ENCODE peak calls at places on chromosomes 1 and 21, in eight cellular contexts. One of them, this sample, is unnamed.

GRCh38 chr1:214103778-214104177 is 116.0 kb downstream of the PROX1 start:
- DNase-seq in NB4: no peak
- DNase-seq in right lobe of liver: no peak
- DNase-seq in testis: no peak
- DNase-seq in K562: no peak
- DNase-seq in esophagus muscularis mucosa: no peak
- DNase-seq in IMR-90: no peak
- DNase-seq in sigmoid colon: no peak
- DNase-seq in this sample: no peak

GRCh38 chr1:219189021-219189824 is 15.5 kb downstream of the LYPLAL1 start:
- DNase-seq in esophagus muscularis mucosa: no peak
- DNase-seq in IMR-90: peak; percentile 83
- DNase-seq in testis: no peak
- DNase-seq in K562: peak; percentile 30
- DNase-seq in right lobe of liver: no peak
- DNase-seq in sigmoid colon: no peak
- DNase-seq in NB4: no peak
- DNase-seq in this sample: peak; percentile 19

GRCh38 chr21:40054403-40054802 is 187.2 kb downstream of the PCP4 start:
- DNase-seq in NB4: no peak
- DNase-seq in K562: no peak
- DNase-seq in esophagus muscularis mucosa: no peak
- DNase-seq in testis: no peak
- DNase-seq in IMR-90: no peak
- DNase-seq in right lobe of liver: no peak
- DNase-seq in sigmoid colon: peak; percentile 94
- DNase-seq in this sample: no peak

GRCh38 chr1:183239220-183239742 is 53.2 kb downstream of the LAMC2 start:
- DNase-seq in NB4: peak; percentile 39
- DNase-seq in sigmoid colon: no peak
- DNase-seq in esophagus muscularis mucosa: no peak
- DNase-seq in IMR-90: no peak
- DNase-seq in testis: no peak
- DNase-seq in K562: no peak
- DNase-seq in right lobe of liver: no peak
- DNase-seq in this sample: no peak

GRCh38 chr1:228650141-228650540 is 85.1 kb upstream of the RHOU start:
- DNase-seq in esophagus muscularis mucosa: no peak
- DNase-seq in testis: no peak
- DNase-seq in sigmoid colon: no peak
- DNase-seq in IMR-90: no peak
- DNase-seq in right lobe of liver: peak; percentile 18
- DNase-seq in NB4: no peak
- DNase-seq in K562: no peak
- DNase-seq in this sample: peak; percentile 10

GRCh38 chr1:168053681-168054080 is 83.0 kb downstream of the GPR161 start:
- DNase-seq in NB4: no peak
- DNase-seq in IMR-90: no peak
- DNase-seq in right lobe of liver: no peak
- DNase-seq in K562: no peak
- DNase-seq in testis: no peak
- DNase-seq in sigmoid colon: peak; percentile 50
- DNase-seq in esophagus muscularis mucosa: no peak
- DNase-seq in this sample: no peak

GRCh38 chr1:55015731-55016620 is 17.2 kb downstream of the BSND start:
- DNase-seq in K562: no peak
- DNase-seq in NB4: no peak
- DNase-seq in esophagus muscularis mucosa: no peak
- DNase-seq in right lobe of liver: no peak
- DNase-seq in IMR-90: peak; percentile 56
- DNase-seq in sigmoid colon: no peak
- DNase-seq in testis: no peak
- DNase-seq in this sample: no peak

GRCh38 chr1:70779571-70779970 is 268.0 kb downstream of the PTGER3 start:
- DNase-seq in testis: no peak
- DNase-seq in sigmoid colon: no peak
- DNase-seq in NB4: peak; percentile 40
- DNase-seq in esophagus muscularis mucosa: no peak
- DNase-seq in K562: no peak
- DNase-seq in IMR-90: peak; percentile 19
- DNase-seq in right lobe of liver: no peak
- DNase-seq in this sample: no peak

GRCh38 chr1:93963585-93963984 is 54.4 kb upstream of the GCLM start:
- DNase-seq in NB4: no peak
- DNase-seq in testis: no peak
- DNase-seq in right lobe of liver: peak; percentile 80
- DNase-seq in esophagus muscularis mucosa: no peak
- DNase-seq in sigmoid colon: no peak
- DNase-seq in IMR-90: no peak
- DNase-seq in K562: no peak
- DNase-seq in this sample: no peak

GRCh38 chr1:160017592-160017991 is 14.2 kb downstream of the PIGM start:
- DNase-seq in right lobe of liver: no peak
- DNase-seq in NB4: no peak
- DNase-seq in testis: no peak
- DNase-seq in IMR-90: no peak
- DNase-seq in esophagus muscularis mucosa: no peak
- DNase-seq in sigmoid colon: no peak
- DNase-seq in K562: no peak
- DNase-seq in this sample: no peak

GRCh38 chr1:179754031-179754624 is 11.0 kb downstream of the FAM163A start:
- DNase-seq in right lobe of liver: no peak
- DNase-seq in NB4: no peak
- DNase-seq in IMR-90: peak; percentile 87
- DNase-seq in esophagus muscularis mucosa: no peak
- DNase-seq in sigmoid colon: no peak
- DNase-seq in testis: no peak
- DNase-seq in K562: no peak
- DNase-seq in this sample: no peak

DNA sequence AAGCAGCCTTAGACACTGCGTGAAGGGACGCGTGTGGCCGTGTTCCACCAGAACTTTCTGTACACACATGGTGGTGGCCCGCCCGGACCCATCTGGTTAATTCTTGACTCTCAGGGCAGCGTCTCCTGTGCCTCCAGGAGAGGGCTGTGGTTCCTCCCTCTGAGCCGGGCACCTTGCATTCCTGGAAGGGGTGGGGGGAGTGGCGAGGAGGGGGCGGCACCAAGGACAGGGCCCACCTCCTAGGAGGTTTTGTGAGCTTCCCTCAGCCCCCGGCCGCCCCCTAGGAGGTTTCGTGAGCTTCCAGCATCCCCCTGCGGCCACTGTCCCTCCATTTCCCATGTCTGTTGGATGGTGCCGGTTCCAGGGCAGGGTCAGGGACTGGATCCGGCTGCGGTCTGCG is 28.9 kb downstream of the FAAP20 start:
- DNase-seq in IMR-90: no peak
- DNase-seq in esophagus muscularis mucosa: no peak
- DNase-seq in K562: no peak
- DNase-seq in right lobe of liver: no peak
- DNase-seq in testis: no peak
- DNase-seq in sigmoid colon: no peak
- DNase-seq in NB4: no peak
- DNase-seq in this sample: no peak
- TF ChIP-seq POLR2A in IMR-90: no peak
- TF ChIP-seq POLR2A in esophagus muscularis mucosa: no peak
- TF ChIP-seq POLR2A in K562: no peak
- TF ChIP-seq POLR2A in right lobe of liver: no peak
- TF ChIP-seq POLR2A in testis: no peak
- TF ChIP-seq POLR2A in sigmoid colon: no peak
- TF ChIP-seq POLR2A in NB4: no peak
- TF ChIP-seq POLR2A in this sample: no peak

GRCh38 chr1:77976433-77977076 is 2.3 kb downstream of the FUBP1 start:
- DNase-seq in NB4: peak; percentile 55
- DNase-seq in sigmoid colon: no peak
- DNase-seq in testis: no peak
- DNase-seq in right lobe of liver: no peak
- DNase-seq in IMR-90: no peak
- DNase-seq in K562: peak; percentile 22
- DNase-seq in esophagus muscularis mucosa: no peak
- DNase-seq in this sample: peak; percentile 27
- TF ChIP-seq POLR2A in NB4: no peak
- TF ChIP-seq POLR2A in sigmoid colon: no peak
- TF ChIP-seq POLR2A in testis: no peak
- TF ChIP-seq POLR2A in right lobe of liver: no peak
- TF ChIP-seq POLR2A in IMR-90: no peak
- TF ChIP-seq POLR2A in K562: no peak
- TF ChIP-seq POLR2A in esophagus muscularis mucosa: no peak
- TF ChIP-seq POLR2A in this sample: no peak

DNA sequence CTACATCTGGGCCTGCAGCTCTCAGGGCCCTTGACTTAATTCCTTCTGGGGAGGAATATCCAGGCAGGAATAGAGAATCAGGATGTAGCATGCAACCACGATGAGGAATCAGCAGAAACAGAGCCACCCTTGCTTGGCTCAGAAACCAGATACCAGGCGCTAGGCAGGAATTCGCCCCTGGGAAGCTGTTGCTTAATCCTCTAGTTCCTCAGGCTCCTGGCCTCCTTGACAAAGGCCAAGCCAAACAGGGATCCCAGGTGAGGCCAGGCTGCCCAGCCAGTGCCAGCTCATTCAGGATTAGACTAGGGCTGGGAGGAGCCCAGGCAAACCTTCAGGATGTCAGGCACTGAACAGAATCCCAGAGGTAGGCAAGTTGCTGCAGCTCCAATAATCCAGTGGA is 48.2 kb upstream of the IRF2BP2 start:
- DNase-seq in testis: no peak
- DNase-seq in right lobe of liver: peak; percentile 80
- DNase-seq in esophagus muscularis mucosa: peak; percentile 74
- DNase-seq in sigmoid colon: no peak
- DNase-seq in IMR-90: peak; percentile 73
- DNase-seq in NB4: no peak
- DNase-seq in K562: no peak
- DNase-seq in this sample: no peak
- TF ChIP-seq POLR2A in testis: no peak
- TF ChIP-seq POLR2A in right lobe of liver: no peak
- TF ChIP-seq POLR2A in esophagus muscularis mucosa: no peak
- TF ChIP-seq POLR2A in sigmoid colon: no peak
- TF ChIP-seq POLR2A in IMR-90: peak; percentile 17
- TF ChIP-seq POLR2A in NB4: no peak
- TF ChIP-seq POLR2A in K562: no peak
- TF ChIP-seq POLR2A in this sample: no peak

GRCh38 chr1:212182585-212182984 is 102.6 kb upstream of the PPP2R5A start:
- DNase-seq in IMR-90: no peak
- DNase-seq in esophagus muscularis mucosa: no peak
- DNase-seq in K562: no peak
- DNase-seq in sigmoid colon: no peak
- DNase-seq in NB4: no peak
- DNase-seq in testis: no peak
- DNase-seq in right lobe of liver: no peak
- DNase-seq in this sample: no peak

GRCh38 chr1:212189352-212189738 is 95.9 kb upstream of the PPP2R5A start:
- DNase-seq in NB4: no peak
- DNase-seq in testis: no peak
- DNase-seq in K562: no peak
- DNase-seq in IMR-90: no peak
- DNase-seq in esophagus muscularis mucosa: no peak
- DNase-seq in right lobe of liver: no peak
- DNase-seq in sigmoid colon: no peak
- DNase-seq in this sample: no peak

GRCh38 chr1:212188599-212189351 is 96.4 kb upstream of the PPP2R5A start:
- DNase-seq in esophagus muscularis mucosa: no peak
- DNase-seq in IMR-90: no peak
- DNase-seq in K562: no peak
- DNase-seq in right lobe of liver: no peak
- DNase-seq in NB4: peak; percentile 10
- DNase-seq in sigmoid colon: no peak
- DNase-seq in testis: no peak
- DNase-seq in this sample: no peak

GRCh38 chr1:212190169-212190568 is 95.0 kb upstream of the PPP2R5A start:
- DNase-seq in esophagus muscularis mucosa: no peak
- DNase-seq in IMR-90: no peak
- DNase-seq in testis: no peak
- DNase-seq in NB4: no peak
- DNase-seq in sigmoid colon: no peak
- DNase-seq in right lobe of liver: no peak
- DNase-seq in K562: no peak
- DNase-seq in this sample: no peak

DNA sequence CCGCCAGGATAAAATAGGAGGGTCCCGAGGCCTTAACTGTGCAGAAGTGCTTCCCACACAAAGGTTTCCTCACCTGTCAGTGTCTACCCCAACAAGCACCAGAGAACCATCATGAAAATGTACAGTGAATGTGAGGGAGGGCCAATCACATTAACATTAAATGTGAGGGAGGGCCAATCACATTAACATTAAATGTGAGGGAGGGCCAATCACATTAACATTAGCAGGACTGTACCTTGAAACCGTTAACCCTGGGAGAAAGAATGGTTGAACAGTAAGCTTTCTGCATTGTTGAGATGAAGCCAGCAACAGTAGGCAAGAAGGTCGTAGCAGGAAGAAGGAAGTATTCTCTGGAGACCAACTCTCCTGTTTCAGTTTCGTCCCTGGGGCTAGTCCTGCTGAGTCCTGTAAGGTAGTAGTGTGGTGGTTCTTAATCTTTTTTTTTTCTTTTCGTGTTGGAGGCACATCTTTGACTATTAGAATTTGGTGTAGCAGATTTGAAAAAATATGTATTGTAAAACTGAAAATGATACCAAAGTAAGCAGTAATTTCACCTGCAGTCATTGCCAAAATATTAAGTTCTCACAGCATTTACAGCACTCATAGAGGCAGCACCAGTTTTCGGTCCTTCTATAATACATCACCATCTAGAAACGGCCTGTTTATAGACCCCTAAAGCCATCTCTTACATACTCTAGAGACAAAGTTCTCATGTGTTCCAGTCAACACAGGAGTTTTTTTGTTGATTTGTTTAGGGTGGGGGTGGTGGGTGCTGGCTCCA is 98.6 kb upstream of the PPP2R5A start:
- DNase-seq in NB4: peak; percentile 78
- DNase-seq in sigmoid colon: no peak
- DNase-seq in K562: no peak
- DNase-seq in IMR-90: no peak
- DNase-seq in testis: no peak
- DNase-seq in esophagus muscularis mucosa: no peak
- DNase-seq in right lobe of liver: no peak
- DNase-seq in this sample: no peak
- TF ChIP-seq POLR2A in NB4: no peak
- TF ChIP-seq POLR2A in sigmoid colon: no peak
- TF ChIP-seq POLR2A in K562: no peak
- TF ChIP-seq POLR2A in IMR-90: no peak
- TF ChIP-seq POLR2A in testis: no peak
- TF ChIP-seq POLR2A in esophagus muscularis mucosa: no peak
- TF ChIP-seq POLR2A in right lobe of liver: no peak
- TF ChIP-seq POLR2A in this sample: no peak

This sample was measured in erythroblast.